ENCODE peak calls at places on chromosomes 11 and 22, in six cellular contexts. One of them, this sample, is unnamed.

GRCh38 chr22:40560994-40561515 is 75.5 kb downstream of the MRTFA start:
- DNase-seq in NCI-H2081: no peak
- DNase-seq in GM03348: no peak
- DNase-seq in EL: no peak
- DNase-seq in WERI-Rb-1: no peak
- DNase-seq in stimulated activated naive CD8-positive, alpha-beta T cell treated with anti-CD3 and anti-CD28 coated beads, Interleukin-15, amount 100 ng/mL, for 72 hours: no peak
- DNase-seq in this sample: no peak

GRCh38 chr11:60121259-60121658 is 32.8 kb downstream of the MS4A2 start:
- DNase-seq in WERI-Rb-1: peak
- DNase-seq in stimulated activated naive CD8-positive, alpha-beta T cell treated with anti-CD3 and anti-CD28 coated beads, Interleukin-15, amount 100 ng/mL, for 72 hours: no peak
- DNase-seq in EL: no peak
- DNase-seq in GM03348: no peak
- DNase-seq in NCI-H2081: no peak
- DNase-seq in this sample: no peak

GRCh38 chr11:123100378-123101085 is 38.6 kb upstream of the HSPA8 start:
- DNase-seq in NCI-H2081: peak
- DNase-seq in EL: no peak
- DNase-seq in GM03348: peak
- DNase-seq in WERI-Rb-1: no peak
- DNase-seq in stimulated activated naive CD8-positive, alpha-beta T cell treated with anti-CD3 and anti-CD28 coated beads, Interleukin-15, amount 100 ng/mL, for 72 hours: no peak
- DNase-seq in this sample: no peak

GRCh38 chr22:25202290-25202921 is 2.7 kb downstream of the CRYBB3 start:
- DNase-seq in stimulated activated naive CD8-positive, alpha-beta T cell treated with anti-CD3 and anti-CD28 coated beads, Interleukin-15, amount 100 ng/mL, for 72 hours: peak
- DNase-seq in WERI-Rb-1: peak
- DNase-seq in GM03348: peak
- DNase-seq in NCI-H2081: peak
- DNase-seq in EL: peak
- DNase-seq in this sample: peak

GRCh38 chr11:100663583-100663982 is 23.5 kb upstream of the ARHGAP42 start:
- DNase-seq in WERI-Rb-1: no peak
- DNase-seq in EL: no peak
- DNase-seq in NCI-H2081: no peak
- DNase-seq in stimulated activated naive CD8-positive, alpha-beta T cell treated with anti-CD3 and anti-CD28 coated beads, Interleukin-15, amount 100 ng/mL, for 72 hours: no peak
- DNase-seq in GM03348: no peak
- DNase-seq in this sample: no peak

GRCh38 chr22:19287889-19288288 is 3.6 kb downstream of the CLTCL1 start:
- DNase-seq in GM03348: peak
- DNase-seq in WERI-Rb-1: no peak
- DNase-seq in EL: peak
- DNase-seq in stimulated activated naive CD8-positive, alpha-beta T cell treated with anti-CD3 and anti-CD28 coated beads, Interleukin-15, amount 100 ng/mL, for 72 hours: no peak
- DNase-seq in NCI-H2081: no peak
- DNase-seq in this sample: no peak

GRCh38 chr11:130029137-130029536 is 26.5 kb upstream of the PRDM10 start:
- DNase-seq in GM03348: no peak
- DNase-seq in stimulated activated naive CD8-positive, alpha-beta T cell treated with anti-CD3 and anti-CD28 coated beads, Interleukin-15, amount 100 ng/mL, for 72 hours: no peak
- DNase-seq in NCI-H2081: no peak
- DNase-seq in EL: no peak
- DNase-seq in WERI-Rb-1: no peak
- DNase-seq in this sample: no peak

GRCh38 chr11:10436733-10437132 is 18.3 kb upstream of the AMPD3 start:
- DNase-seq in WERI-Rb-1: no peak
- DNase-seq in stimulated activated naive CD8-positive, alpha-beta T cell treated with anti-CD3 and anti-CD28 coated beads, Interleukin-15, amount 100 ng/mL, for 72 hours: no peak
- DNase-seq in GM03348: no peak
- DNase-seq in NCI-H2081: no peak
- DNase-seq in EL: no peak
- DNase-seq in this sample: no peak

GRCh38 chr11:130047141-130047540 is 22.6 kb upstream of the APLP2 start:
- DNase-seq in WERI-Rb-1: no peak
- DNase-seq in stimulated activated naive CD8-positive, alpha-beta T cell treated with anti-CD3 and anti-CD28 coated beads, Interleukin-15, amount 100 ng/mL, for 72 hours: no peak
- DNase-seq in GM03348: no peak
- DNase-seq in NCI-H2081: no peak
- DNase-seq in EL: no peak
- DNase-seq in this sample: no peak